ENCODE peak calls at places on chromosomes 6 and 20, in five cellular contexts. I, S, Q, V and L are unnamed samples.

GRCh38 chr6:87541041-87541440 is 48.7 kb downstream of the RARS2 start:
- DNase-seq in I (no peak), S (no peak), Q (no peak), V (no peak), L (no peak)

GRCh38 chr20:8228315-8228714 is 96.2 kb downstream of the PLCB1 start:
- DNase-seq in I (no peak), S (no peak), Q (no peak), V (no peak), L (peak)

GRCh38 chr6:5569491-5569890 is 308.2 kb downstream of the FARS2 start:
- DNase-seq in I (no peak), S (no peak), Q (no peak), V (no peak), L (no peak)

GRCh38 chr6:16903470-16903869 is 142.2 kb upstream of the ATXN1 start:
- DNase-seq in I (no peak), S (peak), Q (no peak), V (no peak), L (no peak)

GRCh38 chr6:144931172-144932035 is 646.3 kb downstream of the UTRN start:
- DNase-seq in I (peak), S (peak), Q (no peak), V (no peak), L (no peak)

GRCh38 chr20:4151991-4152695 is 136.8 kb upstream of the RNF24 start:
- DNase-seq in I (no peak), S (peak), Q (no peak), V (no peak), L (peak)

GRCh38 chr6:121612916-121613315 is 177.5 kb downstream of the GJA1 start:
- DNase-seq in I (no peak), S (peak), Q (no peak), V (no peak), L (no peak)

GRCh38 chr20:56414842-56415765 is 3.0 kb downstream of the CASS4 start:
- DNase-seq in I (peak), S (peak), Q (no peak), V (no peak), L (no peak)

GRCh38 chr6:87330961-87331360 is 1.9 kb upstream of the GJB7 start:
- DNase-seq in I (no peak), S (no peak), Q (no peak), V (no peak), L (no peak)

GRCh38 chr20:25464501-25465204 is 57.2 kb downstream of the GINS1 start:
- DNase-seq in I (no peak), S (no peak), Q (no peak), V (no peak), L (no peak)

GRCh38 chr20:44133424-44133823 is 53.6 kb downstream of the JPH2 start:
- DNase-seq in I (no peak), S (no peak), Q (no peak), V (no peak), L (no peak)

GRCh38 chr6:106097368-106098231 is 11.5 kb downstream of the PRDM1 start:
- DNase-seq in I (no peak), S (peak), Q (peak), V (no peak), L (no peak)

GRCh38 chr20:17862171-17862570 is 106.4 kb downstream of the SNX5 start:
- DNase-seq in I (no peak), S (no peak), Q (no peak), V (no peak), L (no peak)

GRCh38 chr6:79804732-79805131 is 142.6 kb downstream of the ELOVL4 start:
- DNase-seq in I (no peak), S (no peak), Q (no peak), V (no peak), L (no peak)

GRCh38 chr20:57449398-57450354 is 58.5 kb downstream of the RBM38 start:
- DNase-seq in I (no peak), S (no peak), Q (no peak), V (no peak), L (no peak)

GRCh38 chr6:81307640-81308214 is 444.8 kb downstream of the TENT5A start:
- DNase-seq in I (no peak), S (no peak), Q (no peak), V (no peak), L (no peak)

GRCh38 chr20:40646321-40647212 is 42.5 kb downstream of the MAFB start:
- DNase-seq in I (no peak), S (no peak), Q (no peak), V (no peak), L (no peak)

GRCh38 chr6:14524319-14524718 is 406.7 kb downstream of the CD83 start:
- DNase-seq in I (no peak), S (peak), Q (no peak), V (no peak), L (no peak)

GRCh38 chr6:37648465-37649330 is 49.0 kb downstream of the MDGA1 start:
- DNase-seq in I (no peak), S (no peak), Q (no peak), V (no peak), L (no peak)